ENCODE peak calls at places on chromosome 10, in six cellular contexts. R is prostate gland, P is thoracic aorta, J is H9, F is SJSA1, B is lower lobe of right lung. O is an unnamed sample.
A peak's percentile ranks its signal among the peaks of the same experiment; 100 is the strongest.

GRCh38 chr10:87844837-87845623 is 18.3 kb downstream of the KLLN start:
- DNase-seq in R (no peak), P (no peak), J (no peak), F (peak; percentile 49), B (no peak), O (no peak)

GRCh38 chr10:63718453-63718852 is 197.3 kb downstream of the REEP3 start:
- DNase-seq in R (no peak), P (no peak), J (no peak), F (no peak), B (no peak), O (no peak)

GRCh38 chr10:94623572-94623971 is 60.0 kb upstream of the CYP2C18 start:
- DNase-seq in R (no peak), P (no peak), J (peak; percentile 50), F (no peak), B (no peak), O (no peak)

GRCh38 chr10:122213766-122214165 is 57.3 kb upstream of the BTBD16 start:
- DNase-seq in R (no peak), P (no peak), J (peak; percentile 38), F (no peak), B (no peak), O (no peak)

GRCh38 chr10:76436367-76436766 is 1004.9 kb downstream of the LRMDA start:
- DNase-seq in R (no peak), P (no peak), J (no peak), F (no peak), B (no peak), O (no peak)

GRCh38 chr10:54614062-54614461 is 187.0 kb downstream of the PCDH15 start:
- DNase-seq in R (no peak), P (no peak), J (no peak), F (no peak), B (no peak), O (no peak)

GRCh38 chr10:27504897-27505457 is 873 bp downstream of the RAB18 start:
- DNase-seq in R (no peak), P (no peak), J (no peak), F (no peak), B (no peak), O (no peak)

GRCh38 chr10:24910574-24910973 is 41.8 kb downstream of the PRTFDC1 start:
- DNase-seq in R (no peak), P (no peak), J (no peak), F (no peak), B (no peak), O (no peak)

GRCh38 chr10:98470850-98471249 is 24.1 kb upstream of the HPS1 start:
- DNase-seq in R (peak; percentile 36), P (no peak), J (no peak), F (no peak), B (no peak), O (no peak)

DNA sequence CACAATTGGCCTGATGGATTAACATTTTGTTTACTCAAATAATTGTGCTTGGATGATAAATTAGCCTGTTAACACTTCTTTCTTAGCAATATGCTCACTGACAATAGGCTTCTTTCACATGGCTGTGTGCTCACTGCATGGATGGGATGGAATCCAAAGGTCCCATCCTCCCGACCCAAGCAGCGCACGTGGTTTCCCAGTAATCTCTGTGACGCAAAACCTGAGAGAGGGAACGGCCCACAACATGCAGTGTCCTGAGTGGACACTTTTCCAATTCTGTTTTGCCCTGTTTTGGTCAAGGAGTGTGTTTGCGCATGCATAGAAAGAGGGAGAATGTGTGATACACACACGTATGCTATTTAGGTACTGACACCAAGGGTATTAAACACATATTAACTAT is 42.1 kb upstream of the RASGEF1A start:
- DNase-seq in R (no peak), P (no peak), J (no peak), F (no peak), B (no peak), O (no peak)
- H3K4me1 ChIP-seq in R (no peaks in the 10 kb centered on the region), P (no peaks in the 10 kb centered on the region), J (no peaks in the 10 kb centered on the region), F (no peaks in the 10 kb centered on the region), B (peaks cover 12% of the 10 kb centered on the region), O (peaks cover 6% of the 10 kb centered on the region)

DNA sequence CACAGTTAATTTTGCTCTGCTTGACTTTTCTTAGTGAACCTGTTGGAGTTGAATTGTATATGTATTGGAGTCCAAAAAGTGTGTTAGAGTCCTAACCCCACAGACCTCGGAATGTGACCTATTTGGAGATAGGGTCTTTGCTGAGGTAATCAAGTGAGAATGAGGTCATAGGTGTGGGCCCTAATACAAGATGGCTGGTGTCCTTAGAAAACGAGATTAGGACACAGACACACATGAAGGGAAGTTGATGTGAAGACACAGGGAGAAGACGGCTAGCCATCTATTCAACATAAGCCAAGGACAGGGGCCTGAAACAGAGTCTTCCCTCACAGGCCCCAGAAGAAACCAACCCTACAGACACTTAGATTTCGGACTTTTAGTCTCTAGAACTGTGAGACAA is 260.6 kb upstream of the NEBL start:
- DNase-seq in R (no peak), P (no peak), J (no peak), F (no peak), B (no peak), O (no peak)
- H3K9me3 ChIP-seq in R (no peaks in the 10 kb centered on the region), P (no peaks in the 10 kb centered on the region), J (peaks cover 11% of the 10 kb centered on the region), F (no peaks in the 10 kb centered on the region), B (no peaks in the 10 kb centered on the region), O (no peaks in the 10 kb centered on the region)

DNA sequence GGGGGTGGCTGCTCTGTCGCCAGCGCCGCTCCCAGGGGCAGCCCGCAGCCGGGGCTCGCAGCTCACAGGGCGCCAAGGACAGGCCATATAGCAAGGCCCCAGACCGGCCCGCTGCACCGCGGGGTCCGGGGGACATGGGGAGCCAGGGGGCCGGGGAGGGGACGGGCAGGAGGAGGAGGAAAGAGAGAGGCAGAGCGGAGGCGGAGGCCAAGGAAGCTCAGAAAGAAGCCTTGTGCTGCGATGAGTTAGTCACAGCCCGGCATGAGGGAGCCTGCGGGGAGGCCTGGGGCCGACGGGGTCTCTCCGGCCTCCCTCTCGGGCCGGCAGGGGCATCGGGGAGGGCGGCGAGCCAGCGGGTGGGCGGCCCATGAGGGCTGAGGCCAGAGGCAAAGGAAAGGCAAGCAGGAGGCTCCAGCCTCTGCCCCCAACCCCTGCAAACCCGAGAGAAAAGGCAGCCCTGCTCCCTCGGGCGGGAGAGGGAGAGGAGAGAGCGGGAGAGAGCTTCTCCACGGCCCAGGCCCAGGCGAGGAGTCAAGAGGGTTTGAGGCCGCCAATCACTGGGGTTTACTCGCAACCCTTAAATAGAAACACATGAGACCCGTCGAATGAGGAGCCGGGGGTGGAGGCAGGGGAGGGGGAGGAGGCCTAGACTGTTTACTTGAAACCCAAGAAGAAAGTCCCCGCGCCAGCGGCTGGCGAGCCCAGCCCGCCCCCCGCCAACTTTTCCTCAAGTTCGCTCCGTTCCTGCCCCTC is 167.9 kb downstream of the NEURL1 start:
- DNase-seq in R (peak; percentile 83), P (peak; percentile 52), J (peak; percentile 86), F (peak; percentile 89), B (peak; percentile 87), O (no peak)
- H3K27ac ChIP-seq in R (peak overlapping the region; percentile 89), P (peak overlapping the region; percentile 96), J (no peak overlapping the region), F (peak overlapping the region; percentile 82), B (peak overlapping the region; percentile 83), O (no peak overlapping the region)

GRCh38 chr10:73998623-73999622 is 1.0 kb downstream of the VCL start:
- DNase-seq in R (peak; percentile 62), P (peak; percentile 57), J (peak; percentile 75), F (peak; percentile 94), B (peak; percentile 70), O (peak; percentile 85)
- H3K4me1 ChIP-seq in R (no peaks in the 10 kb centered on the region), P (peaks cover 8% of the 10 kb centered on the region), J (peaks cover 4% of the 10 kb centered on the region), F (peaks cover 35% of the 10 kb centered on the region), B (peaks cover 46% of the 10 kb centered on the region), O (peaks cover 21% of the 10 kb centered on the region)

DNA sequence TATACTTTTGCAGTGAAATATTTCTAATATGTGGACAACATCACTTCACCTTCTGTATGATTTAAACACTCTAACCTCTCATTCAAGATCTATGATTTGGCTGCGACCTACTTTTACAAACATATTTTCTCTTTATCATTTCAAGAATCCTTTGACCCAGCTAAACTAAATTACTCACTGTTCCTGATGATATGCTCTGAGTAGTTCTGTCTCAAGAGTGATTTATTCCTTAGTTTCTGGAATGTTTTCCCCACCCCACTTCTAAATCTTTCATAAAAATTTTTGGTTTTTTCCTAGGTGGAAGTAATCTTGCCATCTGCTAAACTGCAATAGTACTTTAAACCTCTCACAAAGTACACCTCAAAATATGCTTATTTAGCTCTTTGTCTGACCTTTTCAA is 170.8 kb downstream of the DNAJC1 start:
- DNase-seq in R (no peak), P (no peak), J (no peak), F (no peak), B (no peak), O (no peak)
- H3K9me3 ChIP-seq in R (no peaks in the 10 kb centered on the region), P (peaks cover 46% of the 10 kb centered on the region), J (peaks cover 23% of the 10 kb centered on the region), F (peaks cover 2% of the 10 kb centered on the region), B (peaks cover 61% of the 10 kb centered on the region), O (peaks cover 13% of the 10 kb centered on the region)

GRCh38 chr10:73867871-73868631 is 6.3 kb downstream of the CAMK2G start:
- DNase-seq in R (no peak), P (no peak), J (no peak), F (no peak), B (no peak), O (no peak)
- H3K27ac ChIP-seq in R (no peak overlapping the region), P (peak overlapping the region; percentile 90), J (no peak overlapping the region), F (no peak overlapping the region), B (peak overlapping the region; percentile 78), O (no peak overlapping the region)